ENCODE peak calls at places on chromosomes 12 and 14, in five cellular contexts. M, R, N, I and J are unnamed samples. For H3K4me1, the result is how much of the 10 kb centered on the place peaks cover.

GRCh38 chr12:40228727-40229126 is 3.9 kb downstream of the LRRK2 start:
- DNase-seq in M (no peak), I (no peak), R (no peak), N (no peak), J (no peak)

GRCh38 chr14:52253503-52253902 is 14.0 kb upstream of the PTGDR start:
- DNase-seq in N (peak), R (no peak), I (no peak), M (no peak), J (no peak)

GRCh38 chr14:105292810-105293711 is 7.7 kb downstream of the BRF1 start:
- DNase-seq in N (no peak), M (no peak), I (no peak), R (no peak), J (no peak)

GRCh38 chr12:58066296-58066695 is 124.9 kb downstream of the ATP23 start:
- DNase-seq in I (no peak), M (no peak), N (peak), R (no peak), J (no peak)

GRCh38 chr14:22007278-22008097 is 333.9 kb upstream of the OR4E1 start:
- DNase-seq in I (no peak), R (no peak), N (no peak), M (no peak), J (no peak)

GRCh38 chr14:68961781-68962584 is 17.1 kb downstream of the ACTN1 start:
- DNase-seq in I (peak), N (peak), R (no peak), M (no peak), J (no peak)

GRCh38 chr12:132560421-132560830 is 50.0 kb downstream of the LRCOL1 start:
- DNase-seq in R (no peak), N (no peak), M (no peak), I (no peak), J (no peak)

GRCh38 chr14:29274890-29275651 is 508.5 kb downstream of the FOXG1 start:
- DNase-seq in M (no peak), I (no peak), R (no peak), N (no peak), J (no peak)

GRCh38 chr12:119694111-119694510 is 26.2 kb downstream of the PRKAB1 start:
- DNase-seq in N (no peak), I (no peak), M (no peak), R (no peak), J (no peak)

GRCh38 chr12:66767454-66768002 is 88.7 kb upstream of the GRIP1 start:
- DNase-seq in R (no peak), I (no peak), M (no peak), N (no peak), J (no peak)

GRCh38 chr14:20712900-20713299 is 24.3 kb downstream of the ANG start:
- DNase-seq in R (no peak), M (no peak), N (no peak), I (no peak), J (no peak)

GRCh38 chr14:102849522-102850379 is 72.5 kb downstream of the TRAF3 start:
- DNase-seq in N (peak), M (no peak), I (no peak), R (no peak), J (no peak)

GRCh38 chr12:76588881-76589565 is 29.5 kb upstream of the OSBPL8 start:
- DNase-seq in N (peak), M (no peak), I (no peak), R (no peak), J (no peak)

GRCh38 chr14:101066826-101067508 is 163.4 kb upstream of the RTL1 start:
- DNase-seq in R (no peak), I (peak), N (no peak), M (no peak), J (no peak)

GRCh38 chr12:3964404-3964803 is 91.2 kb upstream of the PARP11 start:
- DNase-seq in R (no peak), N (no peak), I (peak), M (peak), J (no peak)

GRCh38 chr12:27207626-27208413 is 36.3 kb upstream of the STK38L start:
- DNase-seq in R (no peak), N (peak), I (no peak), M (no peak), J (no peak)

GRCh38 chr14:68922886-68923285 is 56.2 kb downstream of the ACTN1 start:
- DNase-seq in R (no peak), I (no peak), M (no peak), N (no peak), J (no peak)

GRCh38 chr14:49926803-49927202 is 33.9 kb downstream of the ARF6 start:
- DNase-seq in R (no peak), M (no peak), I (no peak), N (no peak), J (no peak)

GRCh38 chr12:10668526-10668925 is 5.3 kb downstream of the STYK1 start:
- DNase-seq in N (no peak), M (no peak), R (no peak), I (no peak), J (no peak)

GRCh38 chr14:24311837-24312615 is 724 bp downstream of the LTB4R start:
- DNase-seq in R (no peak), N (no peak), M (no peak), I (no peak), J (no peak)

GRCh38 chr12:82835217-82835616 is 148.5 kb downstream of the TMTC2 start:
- DNase-seq in M (no peak), I (no peak), N (peak), R (no peak), J (no peak)

GRCh38 chr14:104423224-104423681 is 156.3 kb upstream of the C14orf180 start:
- DNase-seq in N (no peak), R (no peak), M (no peak), I (no peak), J (no peak)

GRCh38 chr14:54446201-54446693 is 5.1 kb upstream of the CNIH1 start:
- DNase-seq in M (no peak), I (no peak), R (peak), N (peak), J (no peak)

GRCh38 chr12:123041042-123041531 is 60.6 kb downstream of the ARL6IP4 start:
- DNase-seq in R (no peak), M (no peak), I (no peak), N (no peak), J (no peak)

GRCh38 chr12:77720258-77720657 is 110.4 kb upstream of the NAV3 start:
- DNase-seq in M (no peak), N (no peak), I (no peak), R (no peak), J (no peak)

GRCh38 chr12:46409974-46410373 is 37.4 kb upstream of the SLC38A2 start:
- DNase-seq in R (no peak), I (no peak), M (no peak), N (no peak), J (no peak)

GRCh38 chr14:80536456-80536855 is 325.2 kb upstream of the DIO2 start:
- DNase-seq in N (no peak), R (no peak), M (no peak), I (no peak), J (no peak)

GRCh38 chr12:124437621-124438414 is 129.6 kb downstream of the NCOR2 start:
- DNase-seq in M (no peak), R (no peak), I (no peak), N (no peak), J (no peak)

GRCh38 chr12:92596388-92596787 is 106.4 kb upstream of the PLEKHG7 start:
- DNase-seq in I (no peak), R (no peak), M (no peak), N (peak), J (no peak)

GRCh38 chr12:124490584-124491305 is 76.7 kb downstream of the NCOR2 start:
- DNase-seq in R (peak), I (no peak), M (peak), N (no peak), J (peak)

GRCh38 chr12:16325426-16325825 is 22.0 kb upstream of the MGST1 start:
- DNase-seq in I (no peak), M (no peak), N (no peak), R (no peak), J (no peak)

GRCh38 chr14:74965770-74966153 is 10.4 kb upstream of the PGF start:
- DNase-seq in I (no peak), N (peak), R (no peak), M (no peak), J (no peak)

GRCh38 chr14:103854822-103855733 is 7.7 kb upstream of the PPP1R13B start:
- DNase-seq in I (peak), M (peak), R (no peak), N (no peak), J (no peak)

GRCh38 chr14:85529803-85530574 is at the start of gene FLRT2:
- DNase-seq in I (peak), M (peak), N (no peak), R (peak), J (peak)

GRCh38 chr12:55068416-55069010 is 48.7 kb downstream of the NEUROD4 start:
- DNase-seq in M (peak), I (peak), N (peak), R (peak), J (no peak)

GRCh38 chr12:63319386-63319785 is 168.4 kb upstream of the AVPR1A start:
- DNase-seq in M (no peak), N (peak), I (no peak), R (no peak), J (no peak)

GRCh38 chr12:32107376-32108267 is 975 bp downstream of the BICD1 start:
- DNase-seq in N (peak), R (peak), M (no peak), I (no peak), J (no peak)

GRCh38 chr14:103867523-103867953 is 20.2 kb upstream of the PPP1R13B start:
- DNase-seq in M (peak), I (peak), R (no peak), N (no peak), J (peak)

GRCh38 chr12:1592444-1593231 is 1.7 kb downstream of the FBXL14 start:
- DNase-seq in N (peak), M (peak), I (peak), R (peak), J (no peak)

GRCh38 chr14:93110856-93111419 is 4.8 kb downstream of the ITPK1 start:
- DNase-seq in M (no peak), N (no peak), R (no peak), I (no peak), J (no peak)

GRCh38 chr14:93108105-93108504 is 7.6 kb downstream of the ITPK1 start:
- DNase-seq in R (no peak), M (no peak), I (no peak), N (no peak), J (no peak)

GRCh38 chr14:93107383-93107782 is 8.3 kb downstream of the ITPK1 start:
- DNase-seq in M (no peak), N (no peak), R (no peak), I (no peak), J (no peak)

GRCh38 chr14:93106541-93107156 is 9.1 kb downstream of the ITPK1 start:
- DNase-seq in R (no peak), M (no peak), I (no peak), N (no peak), J (no peak)

DNA sequence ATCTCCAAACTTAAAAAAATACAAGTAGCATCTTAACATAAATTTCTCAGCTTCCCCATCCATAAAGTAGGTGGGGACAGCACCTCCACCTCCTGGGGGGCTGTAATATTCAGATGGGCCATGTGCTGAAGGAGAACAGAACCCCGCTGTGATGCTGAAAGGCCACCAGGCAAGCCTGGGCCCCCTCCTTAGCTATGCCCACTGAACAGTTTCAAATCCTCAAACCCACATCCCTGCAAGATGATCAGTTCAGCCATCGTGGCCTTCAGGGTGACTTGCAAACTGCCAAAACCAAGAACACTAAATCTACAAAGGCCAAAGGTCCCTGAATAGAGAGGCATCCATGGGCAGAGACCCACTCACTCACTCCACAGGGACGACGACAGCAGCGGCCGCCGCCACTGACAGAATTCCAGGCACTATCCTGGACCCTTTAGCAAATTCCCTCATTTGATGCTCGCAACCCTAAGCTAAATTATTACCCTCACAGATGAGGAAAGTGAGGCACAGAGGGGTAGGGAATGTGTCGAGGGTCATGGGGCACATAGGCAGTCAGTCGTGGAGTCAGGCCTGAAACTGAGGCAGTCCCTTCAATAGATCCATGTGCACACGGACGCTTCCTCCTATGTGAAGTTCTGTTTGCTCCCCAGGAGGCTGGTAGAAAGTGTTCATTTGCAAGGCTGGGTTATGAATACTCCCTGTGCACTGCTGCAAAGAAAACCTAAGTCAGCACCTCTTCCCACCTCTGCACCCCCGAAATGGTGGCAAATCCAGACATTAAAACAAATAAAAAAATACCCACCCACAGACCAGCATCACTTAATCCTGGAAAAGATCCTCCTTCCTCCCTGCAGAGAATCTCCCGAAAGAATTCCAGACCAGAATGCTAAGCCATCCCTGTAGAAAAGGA is 5.9 kb downstream of the ITPK1 start:
- DNase-seq in M (no peak), N (no peak), R (no peak), I (no peak), J (no peak)
- TF ChIP-seq CTCF in M (no peak), N (no peak), R (no peak), I (no peak), J (no peak)

DNA sequence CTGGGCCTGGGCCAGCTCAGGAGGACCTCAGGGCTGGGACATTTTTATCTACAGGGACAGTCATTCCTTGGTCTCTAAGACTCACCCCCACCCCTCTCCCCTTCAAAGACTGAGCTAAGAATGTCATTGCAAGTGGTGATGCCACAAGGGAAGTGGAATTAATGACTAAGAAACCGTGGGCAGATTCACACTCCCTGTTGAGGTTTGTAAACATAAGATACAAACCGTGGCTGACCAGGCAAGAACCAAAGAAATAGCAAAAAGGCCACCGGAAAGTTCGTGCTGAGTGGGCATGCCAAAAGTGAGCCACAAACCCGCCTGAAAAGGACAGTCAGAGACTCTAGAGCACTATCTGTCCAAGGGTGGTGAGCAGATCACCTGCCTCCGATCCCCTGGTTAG is 25.7 kb downstream of the NUAK1 start:
- DNase-seq in M (no peak), I (no peak), N (peak), R (no peak), J (no peak)
- H3K4me1 ChIP-seq in M (half or more), I (under half), N (half or more), R (under half), J (half or more)

GRCh38 chr12:79115743-79116142 is 251.2 kb downstream of the SYT1 start:
- DNase-seq in N (no peak), R (no peak), I (no peak), M (no peak), J (no peak)

GRCh38 chr12:79124385-79124784 is 259.8 kb downstream of the SYT1 start:
- DNase-seq in M (no peak), N (no peak), R (no peak), I (no peak), J (no peak)

GRCh38 chr12:79121486-79121885 is 256.9 kb downstream of the SYT1 start:
- DNase-seq in I (peak), M (no peak), R (no peak), N (no peak), J (no peak)

GRCh38 chr12:79114896-79115295 is 250.3 kb downstream of the SYT1 start:
- DNase-seq in R (no peak), M (no peak), N (no peak), I (no peak), J (no peak)

GRCh38 chr12:79119796-79120195 is 255.2 kb downstream of the SYT1 start:
- DNase-seq in R (no peak), I (peak), M (no peak), N (no peak), J (no peak)
- TF ChIP-seq CTCF in R (no peak), I (peak), M (no peak), N (no peak), J (no peak)

DNA sequence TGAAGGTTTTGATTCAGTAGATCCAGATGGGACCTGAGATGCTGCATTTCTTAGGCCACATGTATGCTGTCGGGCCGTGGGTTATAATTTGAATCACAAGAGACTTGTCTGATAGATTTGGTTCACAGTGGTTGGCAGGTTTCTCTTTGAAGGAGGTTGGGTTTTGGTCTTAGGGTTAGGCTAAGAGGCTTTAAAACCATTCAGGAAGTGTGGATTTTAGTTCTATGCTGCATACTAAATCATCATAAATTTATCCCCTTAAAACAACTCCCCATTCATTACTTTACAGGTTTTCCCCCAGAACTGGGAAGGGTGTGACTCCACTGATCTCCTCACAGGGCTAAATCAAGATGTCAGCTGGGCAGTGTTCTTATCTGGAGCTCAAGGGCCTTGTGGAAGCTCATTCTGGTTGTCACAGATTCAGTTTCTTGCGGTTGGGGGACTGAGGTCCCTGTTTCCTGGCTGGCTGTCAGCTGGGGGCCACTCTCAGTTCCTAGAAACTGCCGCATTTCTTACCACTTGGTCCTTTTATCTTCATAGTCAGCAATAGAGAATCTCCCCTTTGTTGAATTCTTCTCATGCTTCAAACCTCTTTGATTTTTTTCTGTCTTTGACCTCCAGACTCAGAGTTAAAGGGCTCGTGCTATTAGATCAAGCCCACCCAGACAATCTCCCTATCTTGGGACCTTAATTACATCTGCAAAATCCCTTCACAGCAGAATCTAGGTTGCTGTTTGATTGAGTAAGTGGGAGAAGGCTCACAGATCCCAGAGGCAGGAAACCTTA is 20.6 kb upstream of the PCNX1 start:
- DNase-seq in R (no peak), N (no peak), M (no peak), I (no peak), J (no peak)
- H3K4me1 ChIP-seq in R (under half), N (under half), M (under half), I (under half), J (under half)

GRCh38 chr14:55843718-55844403 is 263.9 kb downstream of the KTN1 start:
- DNase-seq in M (no peak), N (no peak), R (no peak), I (no peak), J (no peak)
- TF ChIP-seq CTCF in M (no peak), N (peak), R (no peak), I (peak), J (peak)

DNA sequence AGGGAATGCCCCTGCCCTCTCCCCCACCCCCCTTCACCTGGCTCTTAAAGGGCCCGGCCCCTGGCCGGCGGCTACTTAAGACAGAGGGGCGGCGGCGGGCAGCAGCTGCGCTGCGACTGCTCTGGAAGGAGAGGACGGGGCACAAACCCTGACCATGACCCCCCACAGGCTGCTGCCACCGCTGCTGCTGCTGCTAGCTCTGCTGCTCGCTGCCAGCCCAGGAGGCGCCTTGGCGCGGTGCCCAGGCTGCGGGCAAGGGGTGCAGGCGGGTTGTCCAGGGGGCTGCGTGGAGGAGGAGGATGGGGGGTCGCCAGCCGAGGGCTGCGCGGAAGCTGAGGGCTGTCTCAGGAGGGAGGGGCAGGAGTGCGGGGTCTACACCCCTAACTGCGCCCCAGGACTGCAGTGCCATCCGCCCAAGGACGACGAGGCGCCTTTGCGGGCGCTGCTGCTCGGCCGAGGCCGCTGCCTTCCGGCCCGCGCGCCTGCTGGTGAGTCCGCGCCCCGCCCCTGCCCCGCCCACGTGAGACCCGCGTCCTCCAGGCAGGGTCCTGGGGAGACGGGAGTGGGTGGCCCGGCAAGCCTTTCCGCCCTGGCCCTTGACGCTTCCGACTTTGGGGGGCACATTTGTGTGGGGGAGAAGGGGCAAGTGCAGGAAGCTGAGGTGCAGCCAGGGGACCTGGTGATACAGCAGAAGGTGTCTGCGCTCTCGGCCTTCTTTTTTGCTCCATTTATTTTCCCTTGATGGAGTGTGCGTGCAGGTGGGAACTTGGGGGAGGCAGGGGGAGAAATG is at the start of gene IGFBP6:
- DNase-seq in M (peak), I (peak), N (peak), R (peak), J (peak)
- H3K4me1 ChIP-seq in M (under half), I (under half), N (under half), R (under half), J (under half)